ENCODE peak calls at places on chromosome 9, in five cellular contexts. One of them, this sample, is unnamed.

GRCh38 chr9:93041108-93041802 is 17.2 kb upstream of the SUSD3 start:
- DNase-seq in left ventricle myocardium inferior: no peak
- DNase-seq in left lung: peak
- DNase-seq in GM23248: peak
- DNase-seq in brain microvascular endothelial cell: no peak
- DNase-seq in this sample: no peak

GRCh38 chr9:134189475-134190231 is 25.3 kb upstream of the RNU6ATAC start:
- DNase-seq in left ventricle myocardium inferior: no peak
- DNase-seq in brain microvascular endothelial cell: no peak
- DNase-seq in GM23248: no peak
- DNase-seq in left lung: peak
- DNase-seq in this sample: no peak

GRCh38 chr9:18726546-18726945 is 252.6 kb downstream of the ADAMTSL1 start:
- DNase-seq in left lung: no peak
- DNase-seq in brain microvascular endothelial cell: no peak
- DNase-seq in left ventricle myocardium inferior: no peak
- DNase-seq in GM23248: peak
- DNase-seq in this sample: no peak

GRCh38 chr9:133382507-133383141 is 6.5 kb downstream of the STKLD1 start:
- DNase-seq in GM23248: no peak
- DNase-seq in left ventricle myocardium inferior: no peak
- DNase-seq in left lung: no peak
- DNase-seq in brain microvascular endothelial cell: no peak
- DNase-seq in this sample: no peak

GRCh38 chr9:19409406-19410194 is 791 bp downstream of the ACER2 start:
- DNase-seq in left lung: no peak
- DNase-seq in left ventricle myocardium inferior: peak
- DNase-seq in GM23248: peak
- DNase-seq in brain microvascular endothelial cell: no peak
- DNase-seq in this sample: peak

GRCh38 chr9:113269871-113270270 is 5.5 kb downstream of the CDC26 start:
- DNase-seq in left lung: no peak
- DNase-seq in left ventricle myocardium inferior: no peak
- DNase-seq in GM23248: no peak
- DNase-seq in brain microvascular endothelial cell: no peak
- DNase-seq in this sample: no peak

GRCh38 chr9:108836771-108837170 is 19.0 kb downstream of the ACTL7B start:
- DNase-seq in left ventricle myocardium inferior: no peak
- DNase-seq in left lung: no peak
- DNase-seq in GM23248: no peak
- DNase-seq in brain microvascular endothelial cell: no peak
- DNase-seq in this sample: no peak

GRCh38 chr9:32839013-32839442 is 55.7 kb downstream of the TMEM215 start:
- DNase-seq in left lung: no peak
- DNase-seq in GM23248: no peak
- DNase-seq in brain microvascular endothelial cell: no peak
- DNase-seq in left ventricle myocardium inferior: no peak
- DNase-seq in this sample: no peak

GRCh38 chr9:77763566-77763965 is 115.4 kb upstream of the GNA14 start:
- DNase-seq in brain microvascular endothelial cell: no peak
- DNase-seq in left lung: no peak
- DNase-seq in left ventricle myocardium inferior: no peak
- DNase-seq in GM23248: no peak
- DNase-seq in this sample: no peak

GRCh38 chr9:90307177-90307833 is 335.3 kb downstream of the DIRAS2 start:
- DNase-seq in left ventricle myocardium inferior: no peak
- DNase-seq in brain microvascular endothelial cell: no peak
- DNase-seq in GM23248: no peak
- DNase-seq in left lung: no peak
- DNase-seq in this sample: no peak

GRCh38 chr9:72788966-72789365 is 163.9 kb downstream of the ALDH1A1 start:
- DNase-seq in left ventricle myocardium inferior: no peak
- DNase-seq in brain microvascular endothelial cell: no peak
- DNase-seq in GM23248: peak
- DNase-seq in left lung: no peak
- DNase-seq in this sample: no peak

GRCh38 chr9:98016137-98016680 is 33.1 kb downstream of the ANP32B start:
- DNase-seq in brain microvascular endothelial cell: no peak
- DNase-seq in left ventricle myocardium inferior: no peak
- DNase-seq in left lung: no peak
- DNase-seq in GM23248: no peak
- DNase-seq in this sample: no peak

GRCh38 chr9:103804077-103804735 is 289.9 kb upstream of the SMC2 start:
- DNase-seq in brain microvascular endothelial cell: peak
- DNase-seq in GM23248: no peak
- DNase-seq in left ventricle myocardium inferior: no peak
- DNase-seq in left lung: no peak
- DNase-seq in this sample: peak

GRCh38 chr9:4073371-4073770 is 226.5 kb downstream of the GLIS3 start:
- DNase-seq in brain microvascular endothelial cell: no peak
- DNase-seq in GM23248: no peak
- DNase-seq in left ventricle myocardium inferior: no peak
- DNase-seq in left lung: no peak
- DNase-seq in this sample: no peak

GRCh38 chr9:42388846-42389245 is 205.4 kb downstream of the SPATA31A6 start:
- DNase-seq in brain microvascular endothelial cell: no peak
- DNase-seq in left lung: no peak
- DNase-seq in left ventricle myocardium inferior: no peak
- DNase-seq in GM23248: no peak
- DNase-seq in this sample: no peak

GRCh38 chr9:136225366-136225747 is 20.3 kb downstream of the QSOX2 start:
- DNase-seq in GM23248: no peak
- DNase-seq in left ventricle myocardium inferior: no peak
- DNase-seq in brain microvascular endothelial cell: no peak
- DNase-seq in left lung: peak
- DNase-seq in this sample: no peak

GRCh38 chr9:76135902-76136301 is 245.4 kb downstream of the PCSK5 start:
- DNase-seq in brain microvascular endothelial cell: no peak
- DNase-seq in GM23248: no peak
- DNase-seq in left lung: no peak
- DNase-seq in left ventricle myocardium inferior: no peak
- DNase-seq in this sample: no peak

GRCh38 chr9:136476369-136477150 is 6.3 kb downstream of the SEC16A start:
- DNase-seq in left lung: no peak
- DNase-seq in GM23248: no peak
- DNase-seq in left ventricle myocardium inferior: no peak
- DNase-seq in brain microvascular endothelial cell: no peak
- DNase-seq in this sample: no peak

GRCh38 chr9:13728121-13728520 is 448.6 kb upstream of the MPDZ start:
- DNase-seq in GM23248: no peak
- DNase-seq in brain microvascular endothelial cell: no peak
- DNase-seq in left ventricle myocardium inferior: no peak
- DNase-seq in left lung: no peak
- DNase-seq in this sample: peak

GRCh38 chr9:135045264-135046155 is 42.0 kb upstream of the OLFM1 start:
- DNase-seq in left lung: peak
- DNase-seq in brain microvascular endothelial cell: no peak
- DNase-seq in GM23248: no peak
- DNase-seq in left ventricle myocardium inferior: no peak
- DNase-seq in this sample: no peak

GRCh38 chr9:86352440-86353106 is 1.6 kb downstream of the TUT7 start:
- DNase-seq in left ventricle myocardium inferior: no peak
- DNase-seq in left lung: no peak
- DNase-seq in brain microvascular endothelial cell: no peak
- DNase-seq in GM23248: peak
- DNase-seq in this sample: peak

GRCh38 chr9:131838581-131839280 is 98.9 kb upstream of the RAPGEF1 start:
- DNase-seq in left lung: no peak
- DNase-seq in GM23248: no peak
- DNase-seq in brain microvascular endothelial cell: no peak
- DNase-seq in left ventricle myocardium inferior: no peak
- DNase-seq in this sample: no peak
- H3K4me3 ChIP-seq in left lung: no peak
- H3K4me3 ChIP-seq in GM23248: no peak
- H3K4me3 ChIP-seq in brain microvascular endothelial cell: no peak
- H3K4me3 ChIP-seq in left ventricle myocardium inferior: no peak
- H3K4me3 ChIP-seq in this sample: no peak

GRCh38 chr9:38423939-38424843 is at the start of gene IGFBPL1:
- DNase-seq in left lung: no peak
- DNase-seq in GM23248: peak
- DNase-seq in left ventricle myocardium inferior: no peak
- DNase-seq in brain microvascular endothelial cell: no peak
- DNase-seq in this sample: no peak
- H3K4me3 ChIP-seq in left lung: peak
- H3K4me3 ChIP-seq in GM23248: peak
- H3K4me3 ChIP-seq in left ventricle myocardium inferior: peak
- H3K4me3 ChIP-seq in brain microvascular endothelial cell: peak
- H3K4me3 ChIP-seq in this sample: no peak

GRCh38 chr9:130265431-130266235 is at the start of gene HMCN2:
- DNase-seq in left lung: no peak
- DNase-seq in brain microvascular endothelial cell: no peak
- DNase-seq in GM23248: peak
- DNase-seq in left ventricle myocardium inferior: peak
- DNase-seq in this sample: no peak
- H3K4me3 ChIP-seq in left lung: peak
- H3K4me3 ChIP-seq in brain microvascular endothelial cell: no peak
- H3K4me3 ChIP-seq in GM23248: no peak
- H3K4me3 ChIP-seq in left ventricle myocardium inferior: peak
- H3K4me3 ChIP-seq in this sample: no peak

GRCh38 chr9:82574911-82575310 is 488.0 kb downstream of the RASEF start:
- DNase-seq in brain microvascular endothelial cell: no peak
- DNase-seq in left ventricle myocardium inferior: no peak
- DNase-seq in left lung: no peak
- DNase-seq in GM23248: no peak
- DNase-seq in this sample: no peak
- H3K4me3 ChIP-seq in brain microvascular endothelial cell: no peak
- H3K4me3 ChIP-seq in left ventricle myocardium inferior: no peak
- H3K4me3 ChIP-seq in left lung: no peak
- H3K4me3 ChIP-seq in GM23248: no peak
- H3K4me3 ChIP-seq in this sample: no peak

GRCh38 chr9:35909687-35910612 is 660 bp downstream of the SPAAR start:
- DNase-seq in left lung: no peak
- DNase-seq in GM23248: no peak
- DNase-seq in left ventricle myocardium inferior: peak
- DNase-seq in brain microvascular endothelial cell: no peak
- DNase-seq in this sample: no peak
- H3K4me3 ChIP-seq in left lung: no peak
- H3K4me3 ChIP-seq in GM23248: no peak
- H3K4me3 ChIP-seq in left ventricle myocardium inferior: peak
- H3K4me3 ChIP-seq in brain microvascular endothelial cell: no peak
- H3K4me3 ChIP-seq in this sample: no peak

DNA sequence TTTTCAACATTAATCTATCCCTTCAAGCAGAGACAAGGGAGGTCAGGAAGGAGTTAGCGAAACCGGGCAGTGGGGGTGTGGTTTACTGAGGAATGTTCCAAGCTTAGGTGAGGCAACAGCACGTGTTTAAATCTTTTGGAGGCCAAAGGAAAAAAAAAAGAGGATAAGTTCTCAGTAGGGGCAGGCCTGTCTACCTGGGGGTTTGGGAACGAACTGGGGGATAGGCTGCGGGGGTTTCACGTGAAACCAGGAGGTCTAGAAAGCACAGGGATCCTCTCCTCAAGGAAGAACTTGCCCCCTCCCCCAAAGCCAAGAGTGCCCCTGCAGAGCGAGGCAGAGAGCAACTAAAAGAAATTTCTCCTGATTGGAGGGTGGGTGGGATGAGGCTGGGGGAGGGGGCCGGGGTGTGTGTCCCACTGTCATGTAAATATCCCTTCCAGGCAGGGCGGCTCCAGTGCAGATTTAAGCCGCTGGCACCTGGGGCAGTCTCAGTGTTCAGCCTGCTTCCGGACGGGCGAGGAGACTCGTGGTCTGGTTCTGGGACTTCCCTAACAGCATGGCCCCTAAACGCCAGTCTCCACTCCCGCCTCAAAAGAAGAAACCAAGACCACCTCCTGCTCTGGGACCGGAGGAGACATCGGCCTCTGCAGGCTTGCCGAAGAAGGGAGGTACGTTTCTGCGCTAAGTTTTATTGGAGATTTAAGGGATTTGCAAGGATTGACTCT is 5.5 kb upstream of the SET start:
- DNase-seq in brain microvascular endothelial cell: no peak
- DNase-seq in left ventricle myocardium inferior: peak
- DNase-seq in left lung: peak
- DNase-seq in GM23248: peak
- DNase-seq in this sample: peak
- H3K4me3 ChIP-seq in brain microvascular endothelial cell: peak
- H3K4me3 ChIP-seq in left ventricle myocardium inferior: peak
- H3K4me3 ChIP-seq in left lung: peak
- H3K4me3 ChIP-seq in GM23248: peak
- H3K4me3 ChIP-seq in this sample: peak